ENCODE peak calls at places on chromosomes 13 and 19, in ten cellular contexts. One of them, this sample, is unnamed.
A peak's percentile ranks its signal among the peaks of the same experiment; 100 is the strongest.

GRCh38 chr13:101942038-101942437 is 459.8 kb downstream of the FGF14 start:
- DNase-seq in activated CD4-positive, alpha-beta memory T cell treated with anti-CD3 and anti-CD28 coated beads, Interleukin-2, amount 10 ng/mL, durations not matched to agents 7 days and 5 days: no peak
- DNase-seq in mesendoderm: peak; percentile 71
- DNase-seq in A549: peak; percentile 27
- DNase-seq in ovary: no peak
- DNase-seq in body of pancreas: peak; percentile 33
- DNase-seq in gastrocnemius medialis: no peak
- DNase-seq in CD8-positive, alpha-beta memory T cell: no peak
- DNase-seq in GM13976: no peak
- DNase-seq in uterus: no peak
- DNase-seq in this sample: peak; percentile 4

GRCh38 chr13:33446821-33447481 is 161.4 kb upstream of the STARD13 start:
- DNase-seq in activated CD4-positive, alpha-beta memory T cell treated with anti-CD3 and anti-CD28 coated beads, Interleukin-2, amount 10 ng/mL, durations not matched to agents 7 days and 5 days: no peak
- DNase-seq in mesendoderm: no peak
- DNase-seq in A549: no peak
- DNase-seq in ovary: no peak
- DNase-seq in body of pancreas: peak; percentile 17
- DNase-seq in gastrocnemius medialis: no peak
- DNase-seq in CD8-positive, alpha-beta memory T cell: no peak
- DNase-seq in GM13976: no peak
- DNase-seq in uterus: no peak
- DNase-seq in this sample: no peak

GRCh38 chr13:43008591-43008990 is 14.8 kb upstream of the DNAJC15 start:
- DNase-seq in activated CD4-positive, alpha-beta memory T cell treated with anti-CD3 and anti-CD28 coated beads, Interleukin-2, amount 10 ng/mL, durations not matched to agents 7 days and 5 days: no peak
- DNase-seq in mesendoderm: no peak
- DNase-seq in A549: no peak
- DNase-seq in ovary: no peak
- DNase-seq in body of pancreas: no peak
- DNase-seq in gastrocnemius medialis: no peak
- DNase-seq in CD8-positive, alpha-beta memory T cell: no peak
- DNase-seq in GM13976: no peak
- DNase-seq in uterus: no peak
- DNase-seq in this sample: no peak

GRCh38 chr19:52637718-52638585 is at the start of gene ZNF83:
- DNase-seq in activated CD4-positive, alpha-beta memory T cell treated with anti-CD3 and anti-CD28 coated beads, Interleukin-2, amount 10 ng/mL, durations not matched to agents 7 days and 5 days: peak; percentile 94
- DNase-seq in mesendoderm: peak; percentile 97
- DNase-seq in A549: no peak
- DNase-seq in ovary: peak; percentile 99
- DNase-seq in body of pancreas: peak; percentile 96
- DNase-seq in gastrocnemius medialis: peak; percentile 82
- DNase-seq in CD8-positive, alpha-beta memory T cell: peak; percentile 97
- DNase-seq in GM13976: peak; percentile 99
- DNase-seq in uterus: peak; percentile 95
- DNase-seq in this sample: peak; percentile 95

GRCh38 chr13:90943961-90944360 is 403.5 kb upstream of the MIR17HG start:
- DNase-seq in activated CD4-positive, alpha-beta memory T cell treated with anti-CD3 and anti-CD28 coated beads, Interleukin-2, amount 10 ng/mL, durations not matched to agents 7 days and 5 days: no peak
- DNase-seq in mesendoderm: no peak
- DNase-seq in A549: no peak
- DNase-seq in ovary: no peak
- DNase-seq in body of pancreas: no peak
- DNase-seq in gastrocnemius medialis: no peak
- DNase-seq in CD8-positive, alpha-beta memory T cell: no peak
- DNase-seq in GM13976: no peak
- DNase-seq in uterus: no peak
- DNase-seq in this sample: no peak

GRCh38 chr13:98340026-98340425 is 163.0 kb upstream of the RNF113B start:
- DNase-seq in activated CD4-positive, alpha-beta memory T cell treated with anti-CD3 and anti-CD28 coated beads, Interleukin-2, amount 10 ng/mL, durations not matched to agents 7 days and 5 days: no peak
- DNase-seq in mesendoderm: no peak
- DNase-seq in A549: no peak
- DNase-seq in ovary: no peak
- DNase-seq in body of pancreas: no peak
- DNase-seq in gastrocnemius medialis: no peak
- DNase-seq in CD8-positive, alpha-beta memory T cell: no peak
- DNase-seq in GM13976: no peak
- DNase-seq in uterus: no peak
- DNase-seq in this sample: no peak

GRCh38 chr19:48246101-48246500 is 9.6 kb downstream of the CARD8 start:
- DNase-seq in activated CD4-positive, alpha-beta memory T cell treated with anti-CD3 and anti-CD28 coated beads, Interleukin-2, amount 10 ng/mL, durations not matched to agents 7 days and 5 days: no peak
- DNase-seq in mesendoderm: no peak
- DNase-seq in A549: no peak
- DNase-seq in ovary: no peak
- DNase-seq in body of pancreas: no peak
- DNase-seq in gastrocnemius medialis: no peak
- DNase-seq in CD8-positive, alpha-beta memory T cell: no peak
- DNase-seq in GM13976: no peak
- DNase-seq in uterus: no peak
- DNase-seq in this sample: no peak

GRCh38 chr19:36488816-36489138 is 584 bp downstream of the ZNF566 start:
- DNase-seq in activated CD4-positive, alpha-beta memory T cell treated with anti-CD3 and anti-CD28 coated beads, Interleukin-2, amount 10 ng/mL, durations not matched to agents 7 days and 5 days: peak; percentile 47
- DNase-seq in mesendoderm: no peak
- DNase-seq in A549: no peak
- DNase-seq in ovary: no peak
- DNase-seq in body of pancreas: peak; percentile 30
- DNase-seq in gastrocnemius medialis: no peak
- DNase-seq in CD8-positive, alpha-beta memory T cell: no peak
- DNase-seq in GM13976: peak; percentile 51
- DNase-seq in uterus: no peak
- DNase-seq in this sample: peak; percentile 63

GRCh38 chr19:5882421-5882968 is 12.2 kb upstream of the FUT5 start:
- DNase-seq in activated CD4-positive, alpha-beta memory T cell treated with anti-CD3 and anti-CD28 coated beads, Interleukin-2, amount 10 ng/mL, durations not matched to agents 7 days and 5 days: no peak
- DNase-seq in mesendoderm: no peak
- DNase-seq in A549: no peak
- DNase-seq in ovary: no peak
- DNase-seq in body of pancreas: no peak
- DNase-seq in gastrocnemius medialis: no peak
- DNase-seq in CD8-positive, alpha-beta memory T cell: no peak
- DNase-seq in GM13976: no peak
- DNase-seq in uterus: no peak
- DNase-seq in this sample: no peak

GRCh38 chr19:8161135-8161646 is 11.8 kb upstream of the FBN3 start:
- DNase-seq in activated CD4-positive, alpha-beta memory T cell treated with anti-CD3 and anti-CD28 coated beads, Interleukin-2, amount 10 ng/mL, durations not matched to agents 7 days and 5 days: peak; percentile 18
- DNase-seq in mesendoderm: peak; percentile 75
- DNase-seq in A549: peak; percentile 58
- DNase-seq in ovary: no peak
- DNase-seq in body of pancreas: peak; percentile 80
- DNase-seq in gastrocnemius medialis: no peak
- DNase-seq in CD8-positive, alpha-beta memory T cell: no peak
- DNase-seq in GM13976: peak; percentile 44
- DNase-seq in uterus: no peak
- DNase-seq in this sample: peak; percentile 72

GRCh38 chr19:17721821-17722220 is 2.5 kb downstream of the MAP1S start:
- DNase-seq in activated CD4-positive, alpha-beta memory T cell treated with anti-CD3 and anti-CD28 coated beads, Interleukin-2, amount 10 ng/mL, durations not matched to agents 7 days and 5 days: no peak
- DNase-seq in mesendoderm: no peak
- DNase-seq in A549: no peak
- DNase-seq in ovary: no peak
- DNase-seq in body of pancreas: peak; percentile 59
- DNase-seq in gastrocnemius medialis: peak; percentile 24
- DNase-seq in CD8-positive, alpha-beta memory T cell: no peak
- DNase-seq in GM13976: peak; percentile 43
- DNase-seq in uterus: no peak
- DNase-seq in this sample: no peak

GRCh38 chr13:102642475-102642874 is 45.7 kb downstream of the TPP2 start:
- DNase-seq in activated CD4-positive, alpha-beta memory T cell treated with anti-CD3 and anti-CD28 coated beads, Interleukin-2, amount 10 ng/mL, durations not matched to agents 7 days and 5 days: no peak
- DNase-seq in mesendoderm: no peak
- DNase-seq in A549: no peak
- DNase-seq in ovary: peak; percentile 34
- DNase-seq in body of pancreas: peak; percentile 89
- DNase-seq in gastrocnemius medialis: peak; percentile 85
- DNase-seq in CD8-positive, alpha-beta memory T cell: no peak
- DNase-seq in GM13976: no peak
- DNase-seq in uterus: peak; percentile 20
- DNase-seq in this sample: no peak

GRCh38 chr13:28540612-28541011 is 45.7 kb upstream of the FLT1 start:
- DNase-seq in activated CD4-positive, alpha-beta memory T cell treated with anti-CD3 and anti-CD28 coated beads, Interleukin-2, amount 10 ng/mL, durations not matched to agents 7 days and 5 days: no peak
- DNase-seq in mesendoderm: no peak
- DNase-seq in A549: no peak
- DNase-seq in ovary: no peak
- DNase-seq in body of pancreas: no peak
- DNase-seq in gastrocnemius medialis: no peak
- DNase-seq in CD8-positive, alpha-beta memory T cell: no peak
- DNase-seq in GM13976: peak; percentile 34
- DNase-seq in uterus: no peak
- DNase-seq in this sample: no peak

GRCh38 chr13:59687028-59687427 is 476.7 kb downstream of the DIAPH3 start:
- DNase-seq in activated CD4-positive, alpha-beta memory T cell treated with anti-CD3 and anti-CD28 coated beads, Interleukin-2, amount 10 ng/mL, durations not matched to agents 7 days and 5 days: no peak
- DNase-seq in mesendoderm: no peak
- DNase-seq in A549: no peak
- DNase-seq in ovary: no peak
- DNase-seq in body of pancreas: no peak
- DNase-seq in gastrocnemius medialis: no peak
- DNase-seq in CD8-positive, alpha-beta memory T cell: no peak
- DNase-seq in GM13976: no peak
- DNase-seq in uterus: no peak
- DNase-seq in this sample: no peak

GRCh38 chr19:56141416-56141992 is 417 bp downstream of the ZNF444 start:
- DNase-seq in activated CD4-positive, alpha-beta memory T cell treated with anti-CD3 and anti-CD28 coated beads, Interleukin-2, amount 10 ng/mL, durations not matched to agents 7 days and 5 days: peak; percentile 36
- DNase-seq in mesendoderm: peak; percentile 45
- DNase-seq in A549: no peak
- DNase-seq in ovary: peak; percentile 57
- DNase-seq in body of pancreas: peak; percentile 49
- DNase-seq in gastrocnemius medialis: no peak
- DNase-seq in CD8-positive, alpha-beta memory T cell: peak; percentile 57
- DNase-seq in GM13976: peak; percentile 36
- DNase-seq in uterus: no peak
- DNase-seq in this sample: peak; percentile 25

GRCh38 chr19:900302-901111 is 7.2 kb downstream of the RNU6-9 start:
- DNase-seq in activated CD4-positive, alpha-beta memory T cell treated with anti-CD3 and anti-CD28 coated beads, Interleukin-2, amount 10 ng/mL, durations not matched to agents 7 days and 5 days: peak; percentile 59
- DNase-seq in mesendoderm: peak; percentile 59
- DNase-seq in A549: peak; percentile 62
- DNase-seq in ovary: no peak
- DNase-seq in body of pancreas: no peak
- DNase-seq in gastrocnemius medialis: no peak
- DNase-seq in CD8-positive, alpha-beta memory T cell: no peak
- DNase-seq in GM13976: no peak
- DNase-seq in uterus: no peak
- DNase-seq in this sample: peak; percentile 54

GRCh38 chr13:33033361-33033812 is 17.2 kb downstream of the KL start:
- DNase-seq in activated CD4-positive, alpha-beta memory T cell treated with anti-CD3 and anti-CD28 coated beads, Interleukin-2, amount 10 ng/mL, durations not matched to agents 7 days and 5 days: no peak
- DNase-seq in mesendoderm: no peak
- DNase-seq in A549: no peak
- DNase-seq in ovary: no peak
- DNase-seq in body of pancreas: no peak
- DNase-seq in gastrocnemius medialis: no peak
- DNase-seq in CD8-positive, alpha-beta memory T cell: peak; percentile 47
- DNase-seq in GM13976: peak; percentile 32
- DNase-seq in uterus: no peak
- DNase-seq in this sample: no peak

GRCh38 chr19:33622505-33622808 is 704 bp downstream of the CHST8 start:
- DNase-seq in activated CD4-positive, alpha-beta memory T cell treated with anti-CD3 and anti-CD28 coated beads, Interleukin-2, amount 10 ng/mL, durations not matched to agents 7 days and 5 days: no peak
- DNase-seq in mesendoderm: peak; percentile 37
- DNase-seq in A549: no peak
- DNase-seq in ovary: no peak
- DNase-seq in body of pancreas: no peak
- DNase-seq in gastrocnemius medialis: no peak
- DNase-seq in CD8-positive, alpha-beta memory T cell: no peak
- DNase-seq in GM13976: no peak
- DNase-seq in uterus: no peak
- DNase-seq in this sample: no peak

GRCh38 chr19:13978306-13978705 is 26.0 kb downstream of the DCAF15 start:
- DNase-seq in activated CD4-positive, alpha-beta memory T cell treated with anti-CD3 and anti-CD28 coated beads, Interleukin-2, amount 10 ng/mL, durations not matched to agents 7 days and 5 days: no peak
- DNase-seq in mesendoderm: peak; percentile 98
- DNase-seq in A549: no peak
- DNase-seq in ovary: peak; percentile 90
- DNase-seq in body of pancreas: peak; percentile 76
- DNase-seq in gastrocnemius medialis: peak; percentile 59
- DNase-seq in CD8-positive, alpha-beta memory T cell: peak; percentile 66
- DNase-seq in GM13976: no peak
- DNase-seq in uterus: peak; percentile 91
- DNase-seq in this sample: peak; percentile 45

GRCh38 chr19:42038675-42039074 is 31.3 kb downstream of the GRIK5 start:
- DNase-seq in activated CD4-positive, alpha-beta memory T cell treated with anti-CD3 and anti-CD28 coated beads, Interleukin-2, amount 10 ng/mL, durations not matched to agents 7 days and 5 days: no peak
- DNase-seq in mesendoderm: no peak
- DNase-seq in A549: no peak
- DNase-seq in ovary: no peak
- DNase-seq in body of pancreas: no peak
- DNase-seq in gastrocnemius medialis: peak; percentile 82
- DNase-seq in CD8-positive, alpha-beta memory T cell: no peak
- DNase-seq in GM13976: no peak
- DNase-seq in uterus: no peak
- DNase-seq in this sample: no peak

GRCh38 chr13:19587635-19588300 is 26.4 kb upstream of the TPTE2 start:
- DNase-seq in activated CD4-positive, alpha-beta memory T cell treated with anti-CD3 and anti-CD28 coated beads, Interleukin-2, amount 10 ng/mL, durations not matched to agents 7 days and 5 days: peak; percentile 39
- DNase-seq in mesendoderm: peak; percentile 20
- DNase-seq in A549: peak; percentile 74
- DNase-seq in ovary: no peak
- DNase-seq in body of pancreas: peak; percentile 43
- DNase-seq in gastrocnemius medialis: no peak
- DNase-seq in CD8-positive, alpha-beta memory T cell: no peak
- DNase-seq in GM13976: peak; percentile 48
- DNase-seq in uterus: no peak
- DNase-seq in this sample: peak; percentile 59

GRCh38 chr13:112065867-112066623 is 904 bp upstream of the SOX1 start:
- DNase-seq in activated CD4-positive, alpha-beta memory T cell treated with anti-CD3 and anti-CD28 coated beads, Interleukin-2, amount 10 ng/mL, durations not matched to agents 7 days and 5 days: no peak
- DNase-seq in mesendoderm: no peak
- DNase-seq in A549: no peak
- DNase-seq in ovary: no peak
- DNase-seq in body of pancreas: no peak
- DNase-seq in gastrocnemius medialis: no peak
- DNase-seq in CD8-positive, alpha-beta memory T cell: no peak
- DNase-seq in GM13976: no peak
- DNase-seq in uterus: no peak
- DNase-seq in this sample: no peak

GRCh38 chr13:61162636-61163035 is 253.0 kb downstream of the PCDH20 start:
- DNase-seq in activated CD4-positive, alpha-beta memory T cell treated with anti-CD3 and anti-CD28 coated beads, Interleukin-2, amount 10 ng/mL, durations not matched to agents 7 days and 5 days: no peak
- DNase-seq in mesendoderm: no peak
- DNase-seq in A549: no peak
- DNase-seq in ovary: no peak
- DNase-seq in body of pancreas: no peak
- DNase-seq in gastrocnemius medialis: no peak
- DNase-seq in CD8-positive, alpha-beta memory T cell: no peak
- DNase-seq in GM13976: no peak
- DNase-seq in uterus: no peak
- DNase-seq in this sample: no peak

GRCh38 chr19:33408538-33408937 is 35.0 kb downstream of the CEBPG start:
- DNase-seq in activated CD4-positive, alpha-beta memory T cell treated with anti-CD3 and anti-CD28 coated beads, Interleukin-2, amount 10 ng/mL, durations not matched to agents 7 days and 5 days: no peak
- DNase-seq in mesendoderm: no peak
- DNase-seq in A549: no peak
- DNase-seq in ovary: no peak
- DNase-seq in body of pancreas: no peak
- DNase-seq in gastrocnemius medialis: no peak
- DNase-seq in CD8-positive, alpha-beta memory T cell: no peak
- DNase-seq in GM13976: no peak
- DNase-seq in uterus: no peak
- DNase-seq in this sample: no peak

GRCh38 chr19:18488838-18489626 is 32.8 kb downstream of the ELL start:
- DNase-seq in activated CD4-positive, alpha-beta memory T cell treated with anti-CD3 and anti-CD28 coated beads, Interleukin-2, amount 10 ng/mL, durations not matched to agents 7 days and 5 days: no peak
- DNase-seq in mesendoderm: peak; percentile 63
- DNase-seq in A549: peak; percentile 45
- DNase-seq in ovary: peak; percentile 64
- DNase-seq in body of pancreas: peak; percentile 84
- DNase-seq in gastrocnemius medialis: peak; percentile 69
- DNase-seq in CD8-positive, alpha-beta memory T cell: no peak
- DNase-seq in GM13976: no peak
- DNase-seq in uterus: no peak
- DNase-seq in this sample: peak; percentile 57

GRCh38 chr13:101455863-101456262 is 3.4 kb downstream of the ITGBL1 start:
- DNase-seq in activated CD4-positive, alpha-beta memory T cell treated with anti-CD3 and anti-CD28 coated beads, Interleukin-2, amount 10 ng/mL, durations not matched to agents 7 days and 5 days: no peak
- DNase-seq in mesendoderm: peak; percentile 59
- DNase-seq in A549: peak; percentile 71
- DNase-seq in ovary: no peak
- DNase-seq in body of pancreas: no peak
- DNase-seq in gastrocnemius medialis: no peak
- DNase-seq in CD8-positive, alpha-beta memory T cell: no peak
- DNase-seq in GM13976: no peak
- DNase-seq in uterus: no peak
- DNase-seq in this sample: no peak

GRCh38 chr19:38661996-38662395 is 14.5 kb downstream of the ACTN4 start:
- DNase-seq in activated CD4-positive, alpha-beta memory T cell treated with anti-CD3 and anti-CD28 coated beads, Interleukin-2, amount 10 ng/mL, durations not matched to agents 7 days and 5 days: no peak
- DNase-seq in mesendoderm: peak; percentile 68
- DNase-seq in A549: no peak
- DNase-seq in ovary: no peak
- DNase-seq in body of pancreas: peak; percentile 81
- DNase-seq in gastrocnemius medialis: no peak
- DNase-seq in CD8-positive, alpha-beta memory T cell: no peak
- DNase-seq in GM13976: no peak
- DNase-seq in uterus: no peak
- DNase-seq in this sample: no peak

GRCh38 chr19:42469311-42470239 is 26.8 kb upstream of the CXCL17 start:
- DNase-seq in activated CD4-positive, alpha-beta memory T cell treated with anti-CD3 and anti-CD28 coated beads, Interleukin-2, amount 10 ng/mL, durations not matched to agents 7 days and 5 days: peak; percentile 26
- DNase-seq in mesendoderm: no peak
- DNase-seq in A549: no peak
- DNase-seq in ovary: no peak
- DNase-seq in body of pancreas: no peak
- DNase-seq in gastrocnemius medialis: no peak
- DNase-seq in CD8-positive, alpha-beta memory T cell: no peak
- DNase-seq in GM13976: no peak
- DNase-seq in uterus: no peak
- DNase-seq in this sample: peak; percentile 69